ENCODE peak calls at places on chromosomes 11 and 22, in four cellular contexts. J, P, B and H are unnamed samples. For H3K9me3, the result is how much of the 10 kb centered on the place peaks cover.

GRCh38 chr11:121615506-121615905 is 162.7 kb upstream of the SORL1-AS1 start:
- DNase-seq in J (no peak), P (no peak), B (no peak), H (no peak)

GRCh38 chr11:11409916-11410315 is 56.9 kb upstream of the CSNK2A3 start:
- DNase-seq in J (no peak), P (no peak), B (no peak), H (no peak)

GRCh38 chr11:68337399-68337835 is 25.0 kb downstream of the LRP5 start:
- DNase-seq in J (no peak), P (no peak), B (peak), H (no peak)

GRCh38 chr11:31150841-31151240 is 218.7 kb downstream of the DCDC1 start:
- DNase-seq in J (no peak), P (no peak), B (no peak), H (no peak)

GRCh38 chr22:38404419-38404818 is 50.6 kb downstream of the KCNJ4 start:
- DNase-seq in J (no peak), P (no peak), B (no peak), H (no peak)

GRCh38 chr22:42688241-42688913 is 32.3 kb downstream of the A4GALT start:
- DNase-seq in J (peak), P (peak), B (no peak), H (no peak)

GRCh38 chr11:82718841-82719240 is 14.8 kb downstream of the FAM181B start:
- DNase-seq in J (no peak), P (no peak), B (no peak), H (no peak)

GRCh38 chr11:10742460-10743208 is 8.4 kb upstream of the CTR9 start:
- DNase-seq in J (no peak), P (no peak), B (peak), H (peak)

GRCh38 chr22:27454807-27455450 is 346.6 kb downstream of the MN1 start:
- DNase-seq in J (no peak), P (no peak), B (no peak), H (no peak)

GRCh38 chr11:75013051-75013450 is 24.3 kb downstream of the NEU3 start:
- DNase-seq in J (no peak), P (no peak), B (no peak), H (no peak)

GRCh38 chr11:134560566-134561347 is 148.7 kb upstream of the B3GAT1 start:
- DNase-seq in J (no peak), P (no peak), B (no peak), H (no peak)

GRCh38 chr22:28441720-28442263 is 237.8 kb downstream of the TTC28 start:
- DNase-seq in J (no peak), P (no peak), B (no peak), H (no peak)

GRCh38 chr11:64745219-64745522 is 1.2 kb upstream of the RASGRP2 start:
- DNase-seq in J (peak), P (peak), B (peak), H (peak)

GRCh38 chr22:47296405-47297260 is 534.2 kb downstream of the TBC1D22A start:
- DNase-seq in J (no peak), P (no peak), B (no peak), H (no peak)
- H3K9me3 ChIP-seq in J (under half), P (under half), B (under half), H (under half)

DNA sequence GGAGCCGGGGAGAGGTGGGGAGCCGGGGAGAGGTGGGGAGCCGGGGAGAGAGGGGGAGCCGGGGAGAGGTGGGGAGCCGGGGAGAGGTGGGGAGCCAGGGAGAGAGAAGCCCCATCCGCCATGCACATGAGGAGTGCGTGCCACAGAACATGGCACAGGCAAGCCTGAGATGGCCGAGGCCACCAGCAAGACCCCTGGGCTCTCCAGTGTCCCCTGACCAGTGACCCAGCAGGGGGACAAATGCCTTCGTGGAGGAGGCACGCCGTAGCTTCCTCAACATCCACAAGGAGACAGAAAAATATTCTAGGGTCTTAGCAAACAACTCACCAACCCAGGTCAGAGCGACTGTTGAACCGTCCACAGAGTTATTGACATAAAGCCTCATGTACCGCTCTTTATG is 618.8 kb downstream of the TBC1D22A start:
- DNase-seq in J (no peak), P (no peak), B (no peak), H (no peak)
- H3K9me3 ChIP-seq in J (under half), P (under half), B (under half), H (under half)

DNA sequence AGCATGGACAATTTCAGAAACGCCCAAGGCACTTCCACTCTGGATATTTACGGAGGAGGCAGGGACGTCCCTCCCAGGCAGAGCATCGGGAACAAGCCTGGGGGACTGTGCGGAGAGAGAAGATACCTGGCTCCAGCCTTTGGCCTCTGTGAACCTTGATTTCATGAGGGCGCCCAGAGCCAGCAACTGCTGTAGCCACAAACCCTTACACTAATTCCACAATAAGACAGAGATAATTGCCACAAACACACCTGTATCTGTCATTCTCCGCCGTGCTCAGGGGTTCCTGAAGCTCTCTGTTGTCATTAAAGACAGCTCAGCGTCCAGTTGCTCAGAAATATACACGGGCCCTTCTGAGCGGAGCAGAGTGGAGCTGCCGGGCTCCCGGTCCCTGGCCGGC is 1292.1 kb downstream of the TBC1D22A start:
- DNase-seq in J (no peak), P (no peak), B (no peak), H (no peak)
- H3K9me3 ChIP-seq in J (under half), P (under half), B (under half), H (under half)

GRCh38 chr11:114621950-114622809 is 26.6 kb upstream of the NXPE4 start:
- DNase-seq in J (no peak), P (no peak), B (no peak), H (no peak)

GRCh38 chr11:114623720-114624119 is 28.1 kb upstream of the NXPE4 start:
- DNase-seq in J (no peak), P (no peak), B (no peak), H (no peak)

GRCh38 chr11:114619659-114620173 is 24.1 kb upstream of the NXPE4 start:
- DNase-seq in J (no peak), P (no peak), B (no peak), H (no peak)

GRCh38 chr11:114622858-114623257 is 27.3 kb upstream of the NXPE4 start:
- DNase-seq in J (no peak), P (no peak), B (no peak), H (no peak)

DNA sequence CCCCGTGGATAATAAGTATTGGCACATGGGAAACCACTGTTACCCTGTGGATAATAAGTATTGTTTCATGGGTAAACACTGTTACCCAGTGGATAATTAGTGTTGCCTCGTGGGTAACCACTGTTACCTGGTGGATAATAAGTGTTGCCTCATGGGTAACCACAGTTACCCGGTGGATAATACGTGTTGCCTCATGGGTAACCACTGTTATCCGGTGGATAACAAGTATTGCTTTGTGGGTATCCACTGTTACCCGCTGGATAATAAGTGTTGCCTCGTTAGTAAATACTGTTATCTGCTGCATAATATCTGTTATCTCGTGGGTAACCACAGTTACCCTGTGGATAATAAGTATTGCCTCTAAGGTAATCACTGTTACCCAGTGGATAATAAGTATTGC is 25.5 kb upstream of the NXPE4 start:
- DNase-seq in J (no peak), P (no peak), B (no peak), H (no peak)
- H3K9me3 ChIP-seq in J (under half), P (under half), B (under half), H (under half)

GRCh38 chr22:17694193-17694592 is 55.6 kb downstream of the BCL2L13 start:
- DNase-seq in J (no peak), P (no peak), B (no peak), H (no peak)
- H3K9me3 ChIP-seq in J (under half), P (under half), B (under half), H (under half)